ENCODE peak calls at places on chromosomes 12 and 14, in nine cellular contexts. One of them, this sample, is unnamed.

GRCh38 chr14:56660677-56661389 is 81.2 kb downstream of the TMEM260 start:
- DNase-seq in brain microvascular endothelial cell: no peak
- DNase-seq in tibial artery: no peak
- DNase-seq in Peyer's patch: no peak
- DNase-seq in dorsolateral prefrontal cortex: no peak
- DNase-seq in hepatocyte: no peak
- DNase-seq in lower lobe of right lung: no peak
- DNase-seq in stomach: no peak
- DNase-seq in body of pancreas: no peak
- DNase-seq in this sample: no peak

GRCh38 chr12:30694971-30695326 is 720 bp downstream of the IPO8 start:
- DNase-seq in brain microvascular endothelial cell: no peak
- DNase-seq in tibial artery: peak; percentile 69
- DNase-seq in Peyer's patch: peak; percentile 62
- DNase-seq in dorsolateral prefrontal cortex: peak; percentile 56
- DNase-seq in hepatocyte: peak; percentile 60
- DNase-seq in lower lobe of right lung: peak; percentile 63
- DNase-seq in stomach: peak; percentile 40
- DNase-seq in body of pancreas: peak; percentile 69
- DNase-seq in this sample: peak; percentile 28

GRCh38 chr12:119772431-119772830 is 104.5 kb downstream of the PRKAB1 start:
- DNase-seq in brain microvascular endothelial cell: peak; percentile 14
- DNase-seq in tibial artery: no peak
- DNase-seq in Peyer's patch: no peak
- DNase-seq in dorsolateral prefrontal cortex: no peak
- DNase-seq in hepatocyte: no peak
- DNase-seq in lower lobe of right lung: no peak
- DNase-seq in stomach: no peak
- DNase-seq in body of pancreas: no peak
- DNase-seq in this sample: no peak

GRCh38 chr12:95544756-95545155 is 6.5 kb downstream of the USP44 start:
- DNase-seq in brain microvascular endothelial cell: no peak
- DNase-seq in tibial artery: no peak
- DNase-seq in Peyer's patch: no peak
- DNase-seq in dorsolateral prefrontal cortex: no peak
- DNase-seq in hepatocyte: no peak
- DNase-seq in lower lobe of right lung: no peak
- DNase-seq in stomach: no peak
- DNase-seq in body of pancreas: no peak
- DNase-seq in this sample: no peak

GRCh38 chr14:32019271-32019670 is 57.8 kb upstream of the ARHGAP5 start:
- DNase-seq in brain microvascular endothelial cell: no peak
- DNase-seq in tibial artery: no peak
- DNase-seq in Peyer's patch: no peak
- DNase-seq in dorsolateral prefrontal cortex: no peak
- DNase-seq in hepatocyte: no peak
- DNase-seq in lower lobe of right lung: no peak
- DNase-seq in stomach: no peak
- DNase-seq in body of pancreas: no peak
- DNase-seq in this sample: no peak

GRCh38 chr14:38762436-38762835 is 340.6 kb downstream of the SEC23A start:
- DNase-seq in brain microvascular endothelial cell: no peak
- DNase-seq in tibial artery: no peak
- DNase-seq in Peyer's patch: no peak
- DNase-seq in dorsolateral prefrontal cortex: no peak
- DNase-seq in hepatocyte: no peak
- DNase-seq in lower lobe of right lung: no peak
- DNase-seq in stomach: no peak
- DNase-seq in body of pancreas: no peak
- DNase-seq in this sample: peak; percentile 41

GRCh38 chr12:16112626-16113560 is 164.6 kb downstream of the SLC15A5 start:
- DNase-seq in brain microvascular endothelial cell: no peak
- DNase-seq in tibial artery: no peak
- DNase-seq in Peyer's patch: no peak
- DNase-seq in dorsolateral prefrontal cortex: no peak
- DNase-seq in hepatocyte: no peak
- DNase-seq in lower lobe of right lung: no peak
- DNase-seq in stomach: no peak
- DNase-seq in body of pancreas: no peak
- DNase-seq in this sample: peak; percentile 21

GRCh38 chr12:91819132-91819447 is 326.6 kb downstream of the BTG1 start:
- DNase-seq in brain microvascular endothelial cell: no peak
- DNase-seq in tibial artery: no peak
- DNase-seq in Peyer's patch: no peak
- DNase-seq in dorsolateral prefrontal cortex: no peak
- DNase-seq in hepatocyte: peak; percentile 5
- DNase-seq in lower lobe of right lung: no peak
- DNase-seq in stomach: no peak
- DNase-seq in body of pancreas: peak; percentile 70
- DNase-seq in this sample: peak; percentile 85

GRCh38 chr14:59634617-59635016 is 58.0 kb upstream of the CCDC175 start:
- DNase-seq in brain microvascular endothelial cell: no peak
- DNase-seq in tibial artery: no peak
- DNase-seq in Peyer's patch: no peak
- DNase-seq in dorsolateral prefrontal cortex: no peak
- DNase-seq in hepatocyte: no peak
- DNase-seq in lower lobe of right lung: no peak
- DNase-seq in stomach: no peak
- DNase-seq in body of pancreas: no peak
- DNase-seq in this sample: no peak

GRCh38 chr14:71704210-71704609 is 228.0 kb upstream of the RGS6 start:
- DNase-seq in brain microvascular endothelial cell: no peak
- DNase-seq in tibial artery: no peak
- DNase-seq in Peyer's patch: no peak
- DNase-seq in dorsolateral prefrontal cortex: no peak
- DNase-seq in hepatocyte: no peak
- DNase-seq in lower lobe of right lung: no peak
- DNase-seq in stomach: no peak
- DNase-seq in body of pancreas: no peak
- DNase-seq in this sample: no peak

GRCh38 chr14:33786091-33786825 is 164.6 kb downstream of the EGLN3 start:
- DNase-seq in brain microvascular endothelial cell: no peak
- DNase-seq in tibial artery: no peak
- DNase-seq in Peyer's patch: no peak
- DNase-seq in dorsolateral prefrontal cortex: no peak
- DNase-seq in hepatocyte: no peak
- DNase-seq in lower lobe of right lung: no peak
- DNase-seq in stomach: no peak
- DNase-seq in body of pancreas: no peak
- DNase-seq in this sample: peak; percentile 40

GRCh38 chr14:74275265-74275841 is 27.4 kb downstream of the ABCD4 start:
- DNase-seq in brain microvascular endothelial cell: peak; percentile 86
- DNase-seq in tibial artery: no peak
- DNase-seq in Peyer's patch: no peak
- DNase-seq in dorsolateral prefrontal cortex: no peak
- DNase-seq in hepatocyte: peak; percentile 59
- DNase-seq in lower lobe of right lung: no peak
- DNase-seq in stomach: no peak
- DNase-seq in body of pancreas: no peak
- DNase-seq in this sample: peak; percentile 91

GRCh38 chr12:47757840-47758583 is 668 bp downstream of the RAPGEF3 start:
- DNase-seq in brain microvascular endothelial cell: no peak
- DNase-seq in tibial artery: no peak
- DNase-seq in Peyer's patch: no peak
- DNase-seq in dorsolateral prefrontal cortex: peak; percentile 61
- DNase-seq in hepatocyte: no peak
- DNase-seq in lower lobe of right lung: peak; percentile 73
- DNase-seq in stomach: peak; percentile 52
- DNase-seq in body of pancreas: no peak
- DNase-seq in this sample: no peak

GRCh38 chr14:42335918-42336317 is 729.2 kb downstream of the LRFN5 start:
- DNase-seq in brain microvascular endothelial cell: no peak
- DNase-seq in tibial artery: no peak
- DNase-seq in Peyer's patch: no peak
- DNase-seq in dorsolateral prefrontal cortex: no peak
- DNase-seq in hepatocyte: no peak
- DNase-seq in lower lobe of right lung: no peak
- DNase-seq in stomach: no peak
- DNase-seq in body of pancreas: no peak
- DNase-seq in this sample: no peak

GRCh38 chr14:33505295-33505962 is 445.4 kb downstream of the EGLN3 start:
- DNase-seq in brain microvascular endothelial cell: no peak
- DNase-seq in tibial artery: no peak
- DNase-seq in Peyer's patch: no peak
- DNase-seq in dorsolateral prefrontal cortex: no peak
- DNase-seq in hepatocyte: no peak
- DNase-seq in lower lobe of right lung: no peak
- DNase-seq in stomach: no peak
- DNase-seq in body of pancreas: no peak
- DNase-seq in this sample: no peak

GRCh38 chr12:89059721-89060120 is 292.6 kb downstream of the DUSP6 start:
- DNase-seq in brain microvascular endothelial cell: no peak
- DNase-seq in tibial artery: no peak
- DNase-seq in Peyer's patch: no peak
- DNase-seq in dorsolateral prefrontal cortex: no peak
- DNase-seq in hepatocyte: no peak
- DNase-seq in lower lobe of right lung: no peak
- DNase-seq in stomach: no peak
- DNase-seq in body of pancreas: no peak
- DNase-seq in this sample: no peak

GRCh38 chr14:78091361-78091760 is 78.8 kb upstream of the NRXN3 start:
- DNase-seq in brain microvascular endothelial cell: no peak
- DNase-seq in tibial artery: no peak
- DNase-seq in Peyer's patch: no peak
- DNase-seq in dorsolateral prefrontal cortex: no peak
- DNase-seq in hepatocyte: no peak
- DNase-seq in lower lobe of right lung: no peak
- DNase-seq in stomach: no peak
- DNase-seq in body of pancreas: no peak
- DNase-seq in this sample: no peak

GRCh38 chr12:22334696-22335290 is at the start of gene ST8SIA1:
- DNase-seq in brain microvascular endothelial cell: no peak
- DNase-seq in tibial artery: peak; percentile 71
- DNase-seq in Peyer's patch: peak; percentile 60
- DNase-seq in dorsolateral prefrontal cortex: peak; percentile 69
- DNase-seq in hepatocyte: peak; percentile 49
- DNase-seq in lower lobe of right lung: peak; percentile 49
- DNase-seq in stomach: peak; percentile 33
- DNase-seq in body of pancreas: peak; percentile 20
- DNase-seq in this sample: peak; percentile 15

GRCh38 chr12:6614513-6615177 is 7.5 kb upstream of the CHD4 start:
- DNase-seq in brain microvascular endothelial cell: no peak
- DNase-seq in tibial artery: no peak
- DNase-seq in Peyer's patch: no peak
- DNase-seq in dorsolateral prefrontal cortex: no peak
- DNase-seq in hepatocyte: peak; percentile 46
- DNase-seq in lower lobe of right lung: no peak
- DNase-seq in stomach: no peak
- DNase-seq in body of pancreas: no peak
- DNase-seq in this sample: no peak
- TF ChIP-seq CTCF in brain microvascular endothelial cell: peak; percentile 40
- TF ChIP-seq CTCF in tibial artery: no peak
- TF ChIP-seq CTCF in Peyer's patch: no peak
- TF ChIP-seq CTCF in dorsolateral prefrontal cortex: no peak
- TF ChIP-seq CTCF in hepatocyte: no peak
- TF ChIP-seq CTCF in lower lobe of right lung: no peak
- TF ChIP-seq CTCF in stomach: no peak
- TF ChIP-seq CTCF in body of pancreas: no peak
- TF ChIP-seq CTCF in this sample: no peak

GRCh38 chr12:459050-459429 is 699 bp upstream of the B4GALNT3 start:
- DNase-seq in brain microvascular endothelial cell: no peak
- DNase-seq in tibial artery: no peak
- DNase-seq in Peyer's patch: no peak
- DNase-seq in dorsolateral prefrontal cortex: no peak
- DNase-seq in hepatocyte: no peak
- DNase-seq in lower lobe of right lung: no peak
- DNase-seq in stomach: no peak
- DNase-seq in body of pancreas: no peak
- DNase-seq in this sample: no peak
- H3K4me3 ChIP-seq in brain microvascular endothelial cell: no peak overlapping the region
- H3K4me3 ChIP-seq in tibial artery: peak overlapping the region; percentile 75
- H3K4me3 ChIP-seq in Peyer's patch: peak overlapping the region; percentile 65
- H3K4me3 ChIP-seq in dorsolateral prefrontal cortex: no peak overlapping the region
- H3K4me3 ChIP-seq in hepatocyte: peak overlapping the region; percentile 18
- H3K4me3 ChIP-seq in lower lobe of right lung: peak overlapping the region; percentile 58
- H3K4me3 ChIP-seq in stomach: peak overlapping the region; percentile 52
- H3K4me3 ChIP-seq in body of pancreas: no peak overlapping the region
- H3K4me3 ChIP-seq in this sample: no peak overlapping the region

DNA sequence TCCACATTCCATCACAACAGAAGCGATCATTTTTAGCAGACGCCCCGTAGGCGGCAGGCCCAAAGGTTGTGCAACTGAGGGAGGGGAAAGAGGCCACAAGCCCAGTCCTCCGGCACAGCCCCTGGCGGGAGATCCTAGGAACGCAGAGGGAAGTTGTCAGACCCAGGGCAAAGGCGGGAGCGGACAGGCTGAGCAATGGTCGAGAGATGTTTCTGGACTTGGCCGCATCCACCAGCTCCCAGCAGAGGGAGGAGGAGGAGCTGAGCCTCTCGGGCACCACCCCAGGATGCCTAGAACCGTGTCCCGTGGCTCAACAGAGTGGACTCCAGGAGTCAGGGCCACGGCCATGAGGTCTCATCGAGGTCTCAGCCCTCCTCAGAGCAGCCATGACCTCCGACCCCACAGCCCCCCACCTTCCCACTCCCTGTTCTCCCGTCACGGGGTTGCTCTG is 38.0 kb upstream of the GALNT9 start:
- DNase-seq in brain microvascular endothelial cell: no peak
- DNase-seq in tibial artery: no peak
- DNase-seq in Peyer's patch: peak; percentile 54
- DNase-seq in dorsolateral prefrontal cortex: no peak
- DNase-seq in hepatocyte: no peak
- DNase-seq in lower lobe of right lung: peak; percentile 50
- DNase-seq in stomach: no peak
- DNase-seq in body of pancreas: peak; percentile 53
- DNase-seq in this sample: no peak
- TF ChIP-seq CTCF in brain microvascular endothelial cell: no peak
- TF ChIP-seq CTCF in tibial artery: no peak
- TF ChIP-seq CTCF in Peyer's patch: no peak
- TF ChIP-seq CTCF in dorsolateral prefrontal cortex: no peak
- TF ChIP-seq CTCF in hepatocyte: no peak
- TF ChIP-seq CTCF in lower lobe of right lung: no peak
- TF ChIP-seq CTCF in stomach: no peak
- TF ChIP-seq CTCF in body of pancreas: no peak
- TF ChIP-seq CTCF in this sample: no peak

GRCh38 chr14:65462411-65462810 is 49.9 kb downstream of the FUT8 start:
- DNase-seq in brain microvascular endothelial cell: peak; percentile 43
- DNase-seq in tibial artery: no peak
- DNase-seq in Peyer's patch: no peak
- DNase-seq in dorsolateral prefrontal cortex: no peak
- DNase-seq in hepatocyte: no peak
- DNase-seq in lower lobe of right lung: no peak
- DNase-seq in stomach: no peak
- DNase-seq in body of pancreas: no peak
- DNase-seq in this sample: peak; percentile 73

GRCh38 chr14:65456247-65456646 is 43.7 kb downstream of the FUT8 start:
- DNase-seq in brain microvascular endothelial cell: no peak
- DNase-seq in tibial artery: no peak
- DNase-seq in Peyer's patch: no peak
- DNase-seq in dorsolateral prefrontal cortex: no peak
- DNase-seq in hepatocyte: no peak
- DNase-seq in lower lobe of right lung: no peak
- DNase-seq in stomach: no peak
- DNase-seq in body of pancreas: no peak
- DNase-seq in this sample: no peak

GRCh38 chr14:65465584-65465983 is 53.1 kb downstream of the FUT8 start:
- DNase-seq in brain microvascular endothelial cell: no peak
- DNase-seq in tibial artery: no peak
- DNase-seq in Peyer's patch: no peak
- DNase-seq in dorsolateral prefrontal cortex: no peak
- DNase-seq in hepatocyte: no peak
- DNase-seq in lower lobe of right lung: no peak
- DNase-seq in stomach: no peak
- DNase-seq in body of pancreas: no peak
- DNase-seq in this sample: no peak

GRCh38 chr14:65461730-65462129 is 49.2 kb downstream of the FUT8 start:
- DNase-seq in brain microvascular endothelial cell: no peak
- DNase-seq in tibial artery: no peak
- DNase-seq in Peyer's patch: no peak
- DNase-seq in dorsolateral prefrontal cortex: no peak
- DNase-seq in hepatocyte: no peak
- DNase-seq in lower lobe of right lung: no peak
- DNase-seq in stomach: no peak
- DNase-seq in body of pancreas: no peak
- DNase-seq in this sample: peak; percentile 26
- H3K4me3 ChIP-seq in brain microvascular endothelial cell: no peak overlapping the region
- H3K4me3 ChIP-seq in tibial artery: no peak overlapping the region
- H3K4me3 ChIP-seq in Peyer's patch: no peak overlapping the region
- H3K4me3 ChIP-seq in dorsolateral prefrontal cortex: no peak overlapping the region
- H3K4me3 ChIP-seq in hepatocyte: no peak overlapping the region
- H3K4me3 ChIP-seq in lower lobe of right lung: no peak overlapping the region
- H3K4me3 ChIP-seq in stomach: no peak overlapping the region
- H3K4me3 ChIP-seq in body of pancreas: no peak overlapping the region
- H3K4me3 ChIP-seq in this sample: no peak overlapping the region

This sample was measured in AG10803.